ENCODE peak calls at places on chromosomes 12 and 14, in nine cellular contexts. B, X, E, G, C, Z, A, U and V are unnamed samples.

GRCh38 chr12:113302925-113303640 is 31.8 kb downstream of the SLC8B1 start:
- DNase-seq in B (no peak), G (no peak), C (no peak), U (no peak), X (no peak), E (no peak), Z (no peak), A (no peak), V (no peak)

GRCh38 chr12:27711312-27711682 is 665 bp downstream of the MRPS35 start:
- DNase-seq in U (no peak), A (peak; percentile 99), X (no peak), G (no peak), E (no peak), B (no peak), Z (peak; percentile 23), C (no peak), V (no peak)

GRCh38 chr14:29310757-29311156 is 544.2 kb downstream of the FOXG1 start:
- DNase-seq in G (no peak), E (no peak), B (no peak), C (no peak), A (no peak), Z (peak; percentile 83), X (no peak), U (no peak), V (no peak)

GRCh38 chr12:53049582-53050318 is at the start of gene TNS2:
- DNase-seq in B (peak; percentile 40), X (peak; percentile 85), Z (peak; percentile 76), G (peak; percentile 72), C (no peak), A (peak; percentile 60), E (no peak), U (no peak), V (peak; percentile 85)

GRCh38 chr12:89984846-89985245 is 276.2 kb upstream of the ATP2B1 start:
- DNase-seq in G (no peak), A (peak; percentile 76), U (no peak), E (no peak), X (no peak), C (no peak), Z (no peak), B (no peak), V (no peak)

GRCh38 chr14:96583605-96584041 is 81.4 kb downstream of the PAPOLA start:
- DNase-seq in B (no peak), X (no peak), G (no peak), E (no peak), Z (no peak), C (no peak), U (no peak), A (no peak), V (no peak)

GRCh38 chr12:117060927-117061300 is 38.3 kb downstream of the TESC start:
- DNase-seq in U (no peak), A (no peak), C (no peak), E (no peak), G (no peak), X (no peak), Z (no peak), B (no peak), V (no peak)

GRCh38 chr14:89227490-89227834 is 189.6 kb downstream of the FOXN3 start:
- DNase-seq in E (no peak), B (no peak), C (no peak), A (no peak), U (no peak), G (no peak), X (no peak), Z (no peak), V (no peak)

GRCh38 chr12:56810918-56811317 is 47.8 kb downstream of the HSD17B6 start:
- DNase-seq in B (no peak), C (no peak), X (no peak), G (no peak), A (no peak), Z (no peak), E (no peak), U (no peak), V (no peak)

GRCh38 chr14:58072288-58073071 is 79.5 kb downstream of the ARMH4 start:
- DNase-seq in B (peak; percentile 5), C (no peak), A (peak; percentile 91), G (peak; percentile 56), U (no peak), Z (peak; percentile 71), E (no peak), X (no peak), V (peak; percentile 47)

GRCh38 chr12:111444706-111445310 is 39.1 kb downstream of the SH2B3 start:
- DNase-seq in A (no peak), B (peak; percentile 28), X (no peak), U (peak; percentile 75), Z (no peak), E (peak; percentile 75), G (no peak), C (peak; percentile 75), V (peak; percentile 59)

GRCh38 chr14:77203611-77204456 is 22.2 kb downstream of the TMEM63C start:
- DNase-seq in E (no peak), G (no peak), X (no peak), C (no peak), A (peak; percentile 92), Z (no peak), U (no peak), B (no peak), V (no peak)

GRCh38 chr12:28933176-28933575 is 215.9 kb upstream of the FAR2 start:
- DNase-seq in E (no peak), B (no peak), Z (no peak), C (no peak), X (no peak), G (no peak), A (no peak), U (no peak), V (no peak)

GRCh38 chr14:39621678-39622077 is 189.4 kb upstream of the FBXO33 start:
- DNase-seq in G (no peak), B (no peak), X (no peak), A (no peak), U (no peak), E (no peak), Z (no peak), C (no peak), V (no peak)

GRCh38 chr12:104060791-104061190 is 3.5 kb upstream of the HCFC2 start:
- DNase-seq in G (no peak), U (no peak), E (no peak), A (peak; percentile 52), X (no peak), C (no peak), B (no peak), Z (no peak), V (no peak)

GRCh38 chr12:9372202-9372601 is 164.0 kb upstream of the PZP start:
- DNase-seq in E (no peak), B (no peak), Z (no peak), G (peak; percentile 54), X (no peak), U (no peak), C (no peak), A (no peak), V (no peak)

GRCh38 chr12:33589609-33590114 is 150.0 kb upstream of the SYT10 start:
- DNase-seq in E (no peak), C (no peak), U (no peak), Z (no peak), G (no peak), B (no peak), A (no peak), X (no peak), V (no peak)

GRCh38 chr12:97557116-97557515 is 94.5 kb downstream of the RMST start:
- DNase-seq in A (no peak), B (no peak), E (no peak), U (no peak), C (no peak), G (no peak), Z (no peak), X (no peak), V (no peak)

GRCh38 chr14:24196071-24197061 is 1.1 kb upstream of the TM9SF1 start:
- DNase-seq in X (no peak), E (no peak), C (no peak), U (no peak), A (no peak), G (peak; percentile 67), B (no peak), Z (no peak), V (no peak)

GRCh38 chr12:91833780-91834359 is 311.8 kb downstream of the BTG1 start:
- DNase-seq in C (no peak), G (no peak), B (no peak), Z (no peak), E (no peak), A (no peak), U (no peak), X (no peak), V (no peak)

GRCh38 chr14:50233335-50234250 is 2.2 kb upstream of the SOS2 start:
- DNase-seq in B (no peak), G (peak; percentile 67), A (peak; percentile 85), U (peak; percentile 11), C (no peak), E (no peak), X (no peak), Z (no peak), V (no peak)

GRCh38 chr14:22540286-22540685 is 48.7 kb downstream of the DAD1 start:
- DNase-seq in E (no peak), X (no peak), C (no peak), B (no peak), A (no peak), U (no peak), G (no peak), Z (no peak), V (no peak)

GRCh38 chr12:109518820-109519665 is 41.6 kb downstream of the UBE3B start:
- DNase-seq in B (peak; percentile 40), G (peak; percentile 43), C (no peak), Z (peak; percentile 65), X (peak; percentile 59), E (peak; percentile 12), A (peak; percentile 78), U (peak; percentile 5), V (peak; percentile 59)

GRCh38 chr12:94710933-94711332 is 60.6 kb upstream of the TMCC3 start:
- DNase-seq in U (no peak), G (peak; percentile 32), E (no peak), C (no peak), A (no peak), X (no peak), B (no peak), Z (peak; percentile 32), V (no peak)

GRCh38 chr12:125461831-125462230 is 396.6 kb downstream of the AACS start:
- DNase-seq in A (no peak), U (no peak), E (no peak), G (no peak), Z (no peak), X (no peak), B (no peak), C (no peak), V (no peak)

GRCh38 chr14:73209943-73210342 is 27.4 kb upstream of the PAPLN start:
- DNase-seq in A (no peak), U (no peak), X (no peak), E (no peak), C (no peak), B (no peak), Z (peak; percentile 45), G (no peak), V (no peak)

GRCh38 chr12:101795013-101795412 is 35.7 kb downstream of the GNPTAB start:
- DNase-seq in E (no peak), A (no peak), C (no peak), G (no peak), B (no peak), U (no peak), X (no peak), Z (no peak), V (no peak)

GRCh38 chr12:122999196-122999946 is 18.9 kb downstream of the ARL6IP4 start:
- DNase-seq in A (no peak), C (no peak), G (no peak), X (no peak), B (no peak), U (no peak), E (no peak), Z (no peak), V (no peak)

GRCh38 chr14:86296173-86296572 is 766.2 kb downstream of the FLRT2 start:
- DNase-seq in G (no peak), X (no peak), E (no peak), U (no peak), C (no peak), B (no peak), A (peak; percentile 99), Z (peak; percentile 62), V (no peak)

GRCh38 chr14:88554458-88555286 is at the start of gene PTPN21:
- DNase-seq in A (peak; percentile 25), G (peak; percentile 43), Z (peak; percentile 79), C (peak; percentile 27), U (no peak), B (peak; percentile 53), E (no peak), X (peak; percentile 87), V (peak; percentile 83)

GRCh38 chr12:46004715-46005114 is 14.3 kb upstream of the SCAF11 start:
- DNase-seq in Z (no peak), G (no peak), X (no peak), U (no peak), A (no peak), B (no peak), C (no peak), E (no peak), V (no peak)